ENCODE peak calls at places on chromosome 16, in eight cellular contexts. W, M, D, A, S, H, O and J are unnamed samples.

GRCh38 chr16:718922-719321 is 2.0 kb upstream of the ANTKMT start:
- DNase-seq in W (no peak), M (no peak), D (no peak), A (peak), S (no peak), H (no peak), O (no peak), J (no peak)

GRCh38 chr16:27168790-27169189 is 34.5 kb upstream of the KDM8 start:
- DNase-seq in W (no peak), M (no peak), D (no peak), A (no peak), S (no peak), H (no peak), O (no peak), J (no peak)

GRCh38 chr16:1533443-1533951 is at the start of gene TMEM204:
- DNase-seq in W (no peak), M (peak), D (no peak), A (peak), S (peak), H (no peak), O (peak), J (peak)

GRCh38 chr16:23962001-23962400 is 126.2 kb downstream of the PRKCB start:
- DNase-seq in W (no peak), M (no peak), D (no peak), A (no peak), S (no peak), H (no peak), O (no peak), J (no peak)

GRCh38 chr16:78274771-78275170 is 175.3 kb downstream of the WWOX start:
- DNase-seq in W (no peak), M (no peak), D (no peak), A (no peak), S (no peak), H (no peak), O (no peak), J (no peak)

GRCh38 chr16:53826658-53827057 is 122.7 kb downstream of the FTO start:
- DNase-seq in W (no peak), M (no peak), D (peak), A (no peak), S (no peak), H (no peak), O (no peak), J (no peak)

GRCh38 chr16:361341-361871 is 8.9 kb upstream of the AXIN1 start:
- DNase-seq in W (no peak), M (no peak), D (no peak), A (no peak), S (no peak), H (no peak), O (no peak), J (no peak)

GRCh38 chr16:11514283-11514682 is 72.4 kb downstream of the LITAF start:
- DNase-seq in W (no peak), M (no peak), D (no peak), A (no peak), S (no peak), H (no peak), O (no peak), J (no peak)

GRCh38 chr16:77353587-77354263 is 81.1 kb downstream of the ADAMTS18 start:
- DNase-seq in W (no peak), M (no peak), D (no peak), A (no peak), S (no peak), H (no peak), O (no peak), J (no peak)

GRCh38 chr16:89506113-89506504 is 2.1 kb upstream of the SPG7 start:
- DNase-seq in W (no peak), M (no peak), D (no peak), A (no peak), S (peak), H (no peak), O (no peak), J (peak)

GRCh38 chr16:5025171-5025632 is 8.5 kb downstream of the NAGPA start:
- DNase-seq in W (peak), M (no peak), D (peak), A (peak), S (no peak), H (no peak), O (no peak), J (no peak)

GRCh38 chr16:67548265-67549126 is 13.8 kb upstream of the CTCF start:
- DNase-seq in W (peak), M (no peak), D (no peak), A (no peak), S (no peak), H (no peak), O (no peak), J (no peak)

GRCh38 chr16:85123891-85124635 is 11.8 kb upstream of the CIBAR2 start:
- DNase-seq in W (no peak), M (no peak), D (no peak), A (no peak), S (peak), H (no peak), O (peak), J (peak)

GRCh38 chr16:75224683-75225082 is 5.9 kb downstream of the CTRB1 start:
- DNase-seq in W (no peak), M (no peak), D (no peak), A (no peak), S (no peak), H (no peak), O (no peak), J (no peak)

GRCh38 chr16:19822534-19822933 is 62.1 kb downstream of the GPRC5B start:
- DNase-seq in W (peak), M (no peak), D (no peak), A (no peak), S (peak), H (no peak), O (no peak), J (peak)

GRCh38 chr16:85347213-85347591 is 234.9 kb upstream of the CIBAR2 start:
- DNase-seq in W (peak), M (no peak), D (peak), A (no peak), S (no peak), H (peak), O (peak), J (no peak)

GRCh38 chr16:12228607-12229499 is 252.3 kb downstream of the SNX29 start:
- DNase-seq in W (peak), M (peak), D (peak), A (peak), S (peak), H (no peak), O (peak), J (peak)

GRCh38 chr16:67883872-67884261 is 818 bp upstream of the NRN1L start:
- DNase-seq in W (peak), M (peak), D (peak), A (peak), S (peak), H (no peak), O (peak), J (peak)

GRCh38 chr16:14303654-14304394 is 232.7 kb downstream of the MRTFB start:
- DNase-seq in W (no peak), M (no peak), D (peak), A (peak), S (no peak), H (no peak), O (no peak), J (no peak)

GRCh38 chr16:53892155-53892554 is 188.2 kb downstream of the FTO start:
- DNase-seq in W (peak), M (no peak), D (peak), A (peak), S (peak), H (peak), O (peak), J (peak)

GRCh38 chr16:60214321-60214720 is 1480.2 kb upstream of the GOT2 start:
- DNase-seq in W (no peak), M (no peak), D (no peak), A (no peak), S (no peak), H (no peak), O (no peak), J (no peak)

GRCh38 chr16:78134944-78135619 is 35.6 kb downstream of the WWOX start:
- DNase-seq in W (no peak), M (no peak), D (no peak), A (no peak), S (no peak), H (no peak), O (no peak), J (no peak)

GRCh38 chr16:87963400-87963799 is 12.2 kb downstream of the BANP start:
- DNase-seq in W (no peak), M (no peak), D (no peak), A (no peak), S (peak), H (no peak), O (peak), J (peak)

GRCh38 chr16:54244061-54244886 is 42.3 kb downstream of the IRX3 start:
- DNase-seq in W (peak), M (no peak), D (no peak), A (no peak), S (no peak), H (no peak), O (no peak), J (no peak)

GRCh38 chr16:4059969-4060368 is 56.3 kb downstream of the ADCY9 start:
- DNase-seq in W (peak), M (no peak), D (no peak), A (peak), S (no peak), H (no peak), O (no peak), J (no peak)

GRCh38 chr16:75019007-75019406 is 20.2 kb downstream of the ZNRF1 start:
- DNase-seq in W (no peak), M (no peak), D (no peak), A (no peak), S (no peak), H (no peak), O (no peak), J (peak)

GRCh38 chr16:15807603-15808009 is 49.2 kb downstream of the MYH11 start:
- DNase-seq in W (peak), M (no peak), D (no peak), A (no peak), S (peak), H (no peak), O (no peak), J (no peak)

GRCh38 chr16:56269824-56270684 is 78.8 kb downstream of the GNAO1 start:
- DNase-seq in W (no peak), M (no peak), D (peak), A (no peak), S (peak), H (no peak), O (peak), J (peak)

GRCh38 chr16:22677024-22677830 is 136.7 kb upstream of the HS3ST2 start:
- DNase-seq in W (no peak), M (no peak), D (no peak), A (no peak), S (no peak), H (no peak), O (no peak), J (no peak)

GRCh38 chr16:677306-678190 is 2.1 kb downstream of the RHBDL1 start:
- DNase-seq in W (no peak), M (no peak), D (no peak), A (no peak), S (no peak), H (no peak), O (no peak), J (no peak)

GRCh38 chr16:23711785-23712184 is 1.2 kb downstream of the ERN2 start:
- DNase-seq in W (no peak), M (no peak), D (no peak), A (peak), S (no peak), H (no peak), O (no peak), J (no peak)

GRCh38 chr16:85935957-85936760 is 37.2 kb downstream of the IRF8 start:
- DNase-seq in W (peak), M (peak), D (no peak), A (no peak), S (no peak), H (peak), O (peak), J (no peak)

GRCh38 chr16:15691046-15691445 is 41.0 kb downstream of the NDE1 start:
- DNase-seq in W (no peak), M (no peak), D (no peak), A (no peak), S (no peak), H (no peak), O (no peak), J (no peak)

GRCh38 chr16:86555763-86556130 is 712 bp upstream of the MTHFSD start:
- DNase-seq in W (no peak), M (no peak), D (no peak), A (no peak), S (no peak), H (no peak), O (no peak), J (no peak)